ENCODE peak calls at places on chromosomes 16 and 17, in seven cellular contexts. N, H, E, C, G, J and M are unnamed samples. For H3K36me3, the result is how much of the 10 kb centered on the place peaks cover.

GRCh38 chr16:52906271-52906670 is 146.4 kb downstream of the CHD9NB start:
- DNase-seq in N (no peak), H (no peak), E (no peak), C (no peak), G (no peak), J (no peak), M (no peak)

GRCh38 chr17:38705803-38706624 is 941 bp downstream of the MLLT6 start:
- DNase-seq in N (peak), H (peak), E (peak), C (peak), G (peak), J (no peak), M (no peak)

GRCh38 chr17:38415250-38416194 is 12.7 kb upstream of the ARHGAP23 start:
- DNase-seq in N (no peak), H (peak), E (no peak), C (no peak), G (no peak), J (peak), M (no peak)

GRCh38 chr17:31144427-31144826 is 49.6 kb downstream of the NF1 start:
- DNase-seq in N (no peak), H (no peak), E (no peak), C (no peak), G (no peak), J (no peak), M (no peak)

GRCh38 chr17:50904522-50905459 is 38.6 kb upstream of the TOB1 start:
- DNase-seq in N (peak), H (peak), E (peak), C (peak), G (peak), J (no peak), M (peak)

GRCh38 chr17:2435852-2436251 is 35.0 kb upstream of the MNT start:
- DNase-seq in N (no peak), H (no peak), E (no peak), C (no peak), G (no peak), J (no peak), M (no peak)

GRCh38 chr17:79913451-79913850 is 74.2 kb upstream of the CBX4 start:
- DNase-seq in N (no peak), H (no peak), E (no peak), C (no peak), G (no peak), J (no peak), M (peak)

GRCh38 chr17:57541049-57541448 is 204.1 kb downstream of the CCDC182 start:
- DNase-seq in N (no peak), H (no peak), E (no peak), C (no peak), G (no peak), J (no peak), M (no peak)

GRCh38 chr16:73046484-73047214 is 1.3 kb downstream of the ZFHX3 start:
- DNase-seq in N (no peak), H (no peak), E (no peak), C (peak), G (no peak), J (no peak), M (no peak)
- H3K27ac ChIP-seq in N (peak), H (peak), E (peak), C (peak), G (no peak), J (peak), M (no peak)

GRCh38 chr17:61395983-61396585 is 3.6 kb upstream of the TBX2 start:
- DNase-seq in N (no peak), H (no peak), E (no peak), C (no peak), G (no peak), J (peak), M (no peak)
- TF ChIP-seq POLR2A in N (no peak), H (no peak), E (no peak), C (no peak), G (no peak), J (no peak), M (no peak)

DNA sequence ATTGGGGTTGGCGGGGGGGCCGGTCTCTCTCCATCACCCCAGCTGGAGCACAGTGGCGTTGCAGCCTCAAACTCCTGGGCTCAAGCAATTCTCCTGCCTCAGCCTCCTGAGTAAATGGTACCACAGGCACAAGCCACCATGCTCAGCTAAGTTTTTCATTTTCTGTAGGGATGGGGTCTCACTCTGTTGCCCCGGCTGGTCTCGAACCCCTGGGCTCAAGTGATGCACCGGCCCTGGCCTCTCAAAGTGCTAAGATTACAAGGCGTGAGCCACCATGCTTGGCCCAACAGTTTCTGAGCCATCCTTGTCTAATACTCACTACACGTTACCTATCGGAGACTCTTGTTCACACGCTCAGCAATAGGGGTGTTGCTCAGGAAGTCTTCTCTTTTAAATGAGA is 11.6 kb downstream of the WDR59 start:
- DNase-seq in N (no peak), H (no peak), E (no peak), C (no peak), G (no peak), J (no peak), M (no peak)
- H3K36me3 ChIP-seq in N (under half), H (under half), E (under half), C (under half), G (under half), J (under half), M (under half)

GRCh38 chr17:59151591-59151990 is 3.4 kb downstream of the SKA2 start:
- DNase-seq in N (no peak), H (no peak), E (no peak), C (no peak), G (no peak), J (no peak), M (no peak)
- H3K27ac ChIP-seq in N (no peak), H (no peak), E (no peak), C (no peak), G (peak), J (peak), M (no peak)

GRCh38 chr16:67530013-67530939 is 1.6 kb downstream of the RIPOR1 start:
- DNase-seq in N (peak), H (peak), E (peak), C (peak), G (peak), J (peak), M (peak)
- TF ChIP-seq POLR2A in N (peak), H (peak), E (no peak), C (peak), G (peak), J (peak), M (peak)

GRCh38 chr16:88353691-88354090 is 29.1 kb upstream of the ZNF469 start:
- DNase-seq in N (no peak), H (no peak), E (no peak), C (peak), G (no peak), J (no peak), M (peak)
- H3K36me3 ChIP-seq in N (under half), H (under half), E (under half), C (under half), G (under half), J (under half), M (under half)